ENCODE peak calls at places on chromosomes 2 and 18, in six cellular contexts. K is right cardiac atrium, N is heart left ventricle, F is sigmoid colon, I is kidney, Z is stomach. G is an unnamed sample.

GRCh38 chr2:241157841-241158545 is 7.7 kb downstream of the PPP1R7 start:
- DNase-seq in N (no peak), K (no peak), Z (no peak), F (no peak), I (no peak), G (no peak)

GRCh38 chr2:240064898-240065297 is 11.6 kb upstream of the OR6B3 start:
- DNase-seq in F (no peak), Z (no peak), N (no peak), K (no peak), I (no peak), G (no peak)

GRCh38 chr2:238127165-238128060 is 11.1 kb upstream of the KLHL30 start:
- DNase-seq in F (peak), Z (no peak), N (peak), I (peak), K (peak), G (no peak)

GRCh38 chr18:41371718-41372117 is 583.3 kb upstream of the PIK3C3 start:
- DNase-seq in I (no peak), K (no peak), Z (no peak), N (no peak), F (no peak), G (no peak)

GRCh38 chr2:223944166-223944703 is 900 bp downstream of the WDFY1 start:
- DNase-seq in F (peak), Z (peak), K (peak), N (peak), I (peak), G (no peak)

GRCh38 chr18:27887287-27887686 is 289.6 kb downstream of the CDH2 start:
- DNase-seq in K (no peak), Z (no peak), N (no peak), I (no peak), F (no peak), G (no peak)

GRCh38 chr2:9897331-9897737 is 54.1 kb downstream of the TAF1B start:
- DNase-seq in N (peak), K (peak), I (no peak), F (peak), Z (peak), G (no peak)

GRCh38 chr2:611519-611918 is 65.7 kb downstream of the TMEM18 start:
- DNase-seq in K (no peak), I (no peak), F (no peak), Z (no peak), N (no peak), G (no peak)

GRCh38 chr2:234879671-234880455 is 72.0 kb upstream of the SH3BP4 start:
- DNase-seq in K (no peak), F (no peak), I (no peak), N (no peak), Z (no peak), G (no peak)

GRCh38 chr2:104872866-104873688 is 19.2 kb downstream of the POU3F3 start:
- DNase-seq in N (no peak), F (peak), Z (peak), I (peak), K (peak), G (peak)

GRCh38 chr2:230877737-230878598 is 13.2 kb downstream of the ITM2C start:
- DNase-seq in K (no peak), F (peak), Z (no peak), I (peak), N (peak), G (peak)

GRCh38 chr2:151239624-151240023 is 22.0 kb downstream of the RBM43 start:
- DNase-seq in K (no peak), N (no peak), F (no peak), I (no peak), Z (no peak), G (no peak)
- H3K4me3 ChIP-seq in K (no peak), N (no peak), F (no peak), I (no peak), Z (no peak), G (no peak)

GRCh38 chr18:63808125-63808524 is 32.9 kb downstream of the SERPINB7 start:
- DNase-seq in F (no peak), K (no peak), N (no peak), Z (no peak), I (no peak), G (no peak)
- H3K27ac ChIP-seq in F (no peak), K (no peak), N (no peak), Z (no peak), I (no peak), G (no peak)

DNA sequence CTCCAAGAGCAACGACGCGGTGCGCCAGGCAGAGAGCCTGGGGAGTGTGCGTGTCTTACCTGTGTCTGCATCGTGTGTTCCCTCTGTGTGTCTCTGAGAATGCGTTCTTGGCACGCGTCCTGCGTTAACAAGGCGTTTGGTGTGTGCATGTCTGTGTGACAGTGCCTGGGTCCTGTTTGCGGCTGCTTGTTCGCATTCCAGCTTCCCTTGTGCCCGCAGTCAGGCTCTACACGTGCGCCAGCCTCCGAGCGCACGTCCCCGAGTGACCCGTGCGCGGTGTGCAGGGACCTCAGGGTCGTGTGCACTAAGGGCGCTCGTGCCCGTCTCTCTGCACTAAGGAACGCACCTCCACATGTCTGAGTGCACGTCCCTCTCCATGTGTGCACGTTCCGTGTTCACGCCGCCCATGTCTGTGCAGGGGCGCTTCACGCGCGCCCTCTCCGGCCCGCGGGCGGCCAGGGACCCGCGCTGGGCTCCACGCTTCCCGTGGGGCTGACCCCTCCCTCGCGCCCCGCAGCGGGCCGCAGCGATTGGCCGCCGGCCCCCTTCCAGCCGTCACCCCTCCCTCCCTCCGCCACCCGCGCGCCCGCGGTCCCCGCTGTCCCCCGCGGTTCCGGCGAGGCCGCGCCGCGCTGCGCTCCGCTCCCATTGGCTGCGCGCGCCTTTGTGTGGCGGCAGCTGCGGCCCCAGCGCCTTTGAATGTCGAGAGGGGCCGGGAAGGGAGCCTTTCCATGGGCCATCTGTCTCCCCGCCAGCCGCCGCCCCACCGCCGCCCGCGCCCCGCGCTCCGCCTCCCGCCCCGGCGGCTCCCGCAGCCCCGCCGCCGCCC is 229.4 kb downstream of the HAUS1 start:
- DNase-seq in N (peak), Z (no peak), F (peak), I (no peak), K (peak), G (peak)
- H3K4me3 ChIP-seq in N (peak), Z (peak), F (peak), I (peak), K (peak), G (peak)

GRCh38 chr2:233089851-233090250 is 29.7 kb downstream of the INPP5D start:
- DNase-seq in I (peak), Z (peak), N (no peak), F (peak), K (no peak), G (no peak)

GRCh38 chr2:233085839-233086150 is 25.7 kb downstream of the INPP5D start:
- DNase-seq in K (no peak), Z (no peak), N (no peak), F (no peak), I (no peak), G (no peak)

GRCh38 chr2:233088598-233089345 is 28.6 kb downstream of the INPP5D start:
- DNase-seq in F (peak), N (no peak), Z (peak), I (peak), K (no peak), G (no peak)

GRCh38 chr2:233085037-233085838 is 25.1 kb downstream of the INPP5D start:
- DNase-seq in K (no peak), I (no peak), N (no peak), F (peak), Z (no peak), G (no peak)

GRCh38 chr2:233087725-233088124 is 27.6 kb downstream of the INPP5D start:
- DNase-seq in K (no peak), I (no peak), F (no peak), Z (peak), N (no peak), G (no peak)
- H3K27ac ChIP-seq in K (no peak), I (no peak), F (no peak), Z (no peak), N (peak), G (no peak)

GRCh38 chr2:44490726-44491125 is 129.0 kb downstream of the CAMKMT start:
- DNase-seq in K (no peak), F (no peak), Z (no peak), I (no peak), N (no peak), G (no peak)
- H3K4me3 ChIP-seq in K (no peak), F (no peak), Z (no peak), I (no peak), N (no peak), G (no peak)

G was measured in DND-41.